ENCODE peak calls at places on chromosomes 2 and 18, in nine cellular contexts. D, T, J, Y, N, G, Q, M and P are unnamed samples.

GRCh38 chr18:33062834-33063364 is 290.1 kb upstream of the KLHL14 start:
- DNase-seq in M (no peak), N (no peak), Y (no peak), J (no peak), Q (no peak), D (no peak), G (no peak), T (no peak), P (no peak)

GRCh38 chr2:212723226-212723625 is 184.6 kb upstream of the ERBB4 start:
- DNase-seq in D (no peak), G (no peak), J (peak; percentile 57), M (peak; percentile 19), Q (no peak), N (no peak), T (no peak), Y (peak; percentile 62), P (no peak)

GRCh38 chr18:54716586-54716985 is 111.7 kb upstream of the RAB27B start:
- DNase-seq in M (no peak), T (peak; percentile 46), N (no peak), J (no peak), D (no peak), Q (no peak), G (peak; percentile 29), Y (no peak), P (no peak)

GRCh38 chr2:73000808-73001570 is 70.5 kb downstream of the SFXN5 start:
- DNase-seq in Q (peak; percentile 58), G (no peak), M (no peak), N (peak; percentile 84), J (no peak), D (no peak), T (no peak), Y (no peak), P (no peak)

GRCh38 chr2:162282765-162283425 is 35.6 kb downstream of the IFIH1 start:
- DNase-seq in D (no peak), T (no peak), Y (peak; percentile 42), G (no peak), M (no peak), N (no peak), Q (no peak), J (no peak), P (no peak)

GRCh38 chr18:34219651-34220050 is 5.1 kb downstream of the NOL4 start:
- DNase-seq in Y (no peak), G (no peak), N (no peak), J (no peak), D (no peak), M (no peak), T (peak; percentile 16), Q (no peak), P (no peak)

GRCh38 chr2:55420901-55421300 is 1.2 kb upstream of the CCDC88A start:
- DNase-seq in Q (no peak), D (no peak), G (no peak), Y (no peak), T (no peak), M (no peak), N (no peak), J (no peak), P (no peak)

GRCh38 chr2:207632575-207633492 is 7.6 kb upstream of the METTL21A start:
- DNase-seq in J (peak; percentile 86), Y (peak; percentile 64), M (peak; percentile 76), G (no peak), D (no peak), Q (no peak), T (no peak), N (no peak), P (no peak)

GRCh38 chr2:239824051-239824694 is 201.0 kb downstream of the NDUFA10 start:
- DNase-seq in Y (peak; percentile 5), N (no peak), M (no peak), Q (peak; percentile 45), D (no peak), G (peak; percentile 16), J (peak; percentile 66), T (peak; percentile 11), P (peak; percentile 84)

GRCh38 chr2:158637357-158637756 is 157.8 kb upstream of the DAPL1 start:
- DNase-seq in G (no peak), J (no peak), Y (no peak), M (no peak), D (no peak), Q (no peak), T (no peak), N (no peak), P (no peak)

GRCh38 chr2:236160366-236161081 is 7.7 kb downstream of the GBX2 start:
- DNase-seq in Q (peak; percentile 69), Y (no peak), G (no peak), D (no peak), T (no peak), M (no peak), J (no peak), N (no peak), P (no peak)

GRCh38 chr2:69660084-69660483 is 16.5 kb upstream of the AAK1 start:
- DNase-seq in G (no peak), Y (no peak), J (no peak), M (no peak), D (no peak), N (no peak), T (no peak), Q (no peak), P (no peak)

GRCh38 chr2:81714817-81715216 is 1410.3 kb upstream of the LRRTM1 start:
- DNase-seq in J (no peak), Q (no peak), N (no peak), M (peak; percentile 35), T (no peak), Y (no peak), D (no peak), G (no peak), P (no peak)

GRCh38 chr2:108776475-108776874 is 10.1 kb upstream of the CCDC138 start:
- DNase-seq in J (no peak), G (no peak), N (no peak), D (no peak), M (no peak), Q (no peak), Y (no peak), T (no peak), P (no peak)

GRCh38 chr2:117944816-117945215 is 69.1 kb downstream of the CCDC93 start:
- DNase-seq in M (no peak), N (no peak), T (no peak), G (no peak), J (no peak), Y (no peak), Q (no peak), D (no peak), P (no peak)

GRCh38 chr2:117952237-117952636 is 61.6 kb downstream of the CCDC93 start:
- DNase-seq in G (no peak), M (no peak), Q (no peak), T (no peak), Y (no peak), D (no peak), J (no peak), N (no peak), P (no peak)

GRCh38 chr2:117949800-117950199 is 64.1 kb downstream of the CCDC93 start:
- DNase-seq in M (no peak), Q (no peak), N (no peak), D (no peak), T (no peak), Y (no peak), G (no peak), J (peak; percentile 5), P (no peak)

GRCh38 chr2:117945296-117945695 is 68.6 kb downstream of the CCDC93 start:
- DNase-seq in M (no peak), Q (no peak), D (no peak), N (no peak), Y (no peak), J (no peak), G (no peak), T (no peak), P (no peak)

GRCh38 chr2:117948585-117948984 is 65.3 kb downstream of the CCDC93 start:
- DNase-seq in N (no peak), D (no peak), M (no peak), Y (no peak), J (no peak), T (no peak), Q (no peak), G (no peak), P (no peak)
- H3K4me3 ChIP-seq in N (no peak overlapping the region), D (no peak overlapping the region), M (no peak overlapping the region), Y (no peak overlapping the region), J (no peak overlapping the region), T (no peak overlapping the region), Q (no peak overlapping the region), G (no peak overlapping the region), P (no peak overlapping the region)

DNA sequence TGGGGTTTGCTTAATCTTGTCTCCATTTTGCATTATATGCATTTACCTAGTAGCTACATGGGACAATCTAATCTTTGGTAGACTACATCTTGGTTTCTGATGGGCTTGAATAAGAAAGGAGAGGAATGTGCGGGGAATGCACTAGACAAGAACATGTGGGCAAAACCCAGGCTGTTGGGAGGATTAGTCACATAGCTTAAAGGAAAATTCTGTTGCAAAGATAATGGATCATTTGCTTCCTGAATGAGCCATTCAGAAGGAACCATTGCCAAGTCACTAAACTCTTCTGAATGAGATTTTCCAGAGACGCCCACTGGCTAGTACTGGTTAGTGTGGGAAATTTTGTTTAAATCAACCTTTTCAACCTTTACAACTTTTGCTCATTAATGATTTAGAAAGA is 84.8 kb downstream of the OSBPL6 start:
- DNase-seq in M (peak; percentile 64), Q (no peak), J (peak; percentile 92), Y (peak; percentile 93), G (no peak), T (no peak), D (no peak), N (no peak), P (no peak)
- TF ChIP-seq CTCF in M (no peak), Q (no peak), J (peak; percentile 6), Y (no peak), G (no peak), T (no peak), D (no peak), N (no peak), P (no peak)

GRCh38 chr2:237389831-237390230 is 24.1 kb downstream of the COL6A3 start:
- DNase-seq in G (no peak), Q (no peak), D (no peak), J (no peak), M (no peak), T (no peak), Y (no peak), N (no peak), P (no peak)
- H3K4me3 ChIP-seq in G (no peak overlapping the region), Q (no peak overlapping the region), D (no peak overlapping the region), J (no peak overlapping the region), M (no peak overlapping the region), T (no peak overlapping the region), Y (no peak overlapping the region), N (no peak overlapping the region), P (no peak overlapping the region)

GRCh38 chr18:13101659-13101992 is 110.5 kb downstream of the CEP192 start:
- DNase-seq in J (no peak), T (no peak), N (no peak), D (peak; percentile 32), Q (no peak), M (no peak), Y (no peak), G (no peak), P (no peak)

GRCh38 chr18:13100942-13101658 is 109.9 kb downstream of the CEP192 start:
- DNase-seq in N (no peak), J (no peak), G (no peak), M (no peak), D (no peak), Y (no peak), T (no peak), Q (no peak), P (no peak)

GRCh38 chr18:13107074-13107473 is 111.5 kb upstream of the LDLRAD4 start:
- DNase-seq in J (no peak), Y (peak; percentile 27), D (no peak), Q (no peak), T (no peak), G (no peak), N (no peak), M (peak; percentile 13), P (no peak)

GRCh38 chr18:13105059-13105458 is 113.5 kb upstream of the LDLRAD4 start:
- DNase-seq in D (no peak), G (no peak), Q (no peak), N (no peak), Y (no peak), M (no peak), J (no peak), T (no peak), P (no peak)

GRCh38 chr18:13103366-13103765 is 112.2 kb downstream of the CEP192 start:
- DNase-seq in M (no peak), N (no peak), D (no peak), Q (no peak), Y (peak; percentile 14), T (no peak), G (no peak), J (no peak), P (no peak)
- TF ChIP-seq CTCF in M (peak; percentile 3), N (no peak), D (no peak), Q (no peak), Y (peak; percentile 28), T (no peak), G (no peak), J (peak; percentile 29), P (peak; percentile 34)